ENCODE peak calls at places on chromosomes 4 and X, in seven cellular contexts. Y, L, C, O, X, E and G are unnamed samples.

GRCh38 chr4:156941940-156942548 is 29.6 kb downstream of the PDGFC start:
- DNase-seq in E (peak; percentile 75), C (peak; percentile 65), X (peak; percentile 90), L (peak; percentile 9), Y (no peak), O (peak; percentile 70), G (no peak)

GRCh38 chr4:53713296-53713695 is 122.0 kb upstream of the LNX1 start:
- DNase-seq in E (no peak), L (no peak), X (no peak), C (no peak), Y (no peak), O (no peak), G (no peak)

GRCh38 chr4:100149190-100149589 is 41.1 kb downstream of the DDIT4L start:
- DNase-seq in L (no peak), Y (no peak), E (no peak), C (no peak), X (peak; percentile 20), O (no peak), G (no peak)

GRCh38 chr4:14345356-14345775 is 656.9 kb upstream of the CPEB2 start:
- DNase-seq in O (peak; percentile 39), Y (no peak), E (no peak), C (no peak), L (peak; percentile 37), X (peak; percentile 41), G (no peak)

GRCh38 chrX:17038681-17039161 is 92.3 kb downstream of the REPS2 start:
- DNase-seq in C (no peak), Y (no peak), X (no peak), O (no peak), E (no peak), L (no peak), G (no peak)

GRCh38 chr4:158090323-158090722 is 82.5 kb downstream of the GASK1B start:
- DNase-seq in C (no peak), E (peak; percentile 7), X (peak; percentile 49), Y (no peak), O (no peak), L (no peak), G (no peak)

GRCh38 chr4:109410776-109411175 is 22.8 kb upstream of the SEC24B start:
- DNase-seq in C (no peak), O (no peak), E (no peak), X (peak; percentile 17), L (no peak), Y (no peak), G (no peak)

GRCh38 chrX:1212532-1212931 is at the start of gene CRLF2:
- DNase-seq in E (no peak), Y (no peak), X (peak; percentile 49), O (no peak), C (no peak), L (no peak), G (no peak)

GRCh38 chr4:93825551-93826216 is 2.9 kb upstream of the ATOH1 start:
- DNase-seq in L (no peak), E (no peak), X (no peak), Y (no peak), C (no peak), O (no peak), G (no peak)

GRCh38 chr4:74768857-74769525 is 25.3 kb downstream of the BTC start:
- DNase-seq in O (no peak), L (no peak), E (no peak), C (no peak), X (peak; percentile 89), Y (no peak), G (no peak)

GRCh38 chr4:39616651-39617050 is 22.0 kb downstream of the SMIM14 start:
- DNase-seq in O (no peak), E (no peak), L (no peak), X (no peak), C (no peak), Y (no peak), G (no peak)

GRCh38 chr4:3495341-3495975 is 32.4 kb downstream of the DOK7 start:
- DNase-seq in X (no peak), L (no peak), Y (no peak), C (no peak), O (no peak), E (no peak), G (no peak)

GRCh38 chr4:55075823-55076418 is 49.5 kb downstream of the KDR start:
- DNase-seq in C (no peak), Y (no peak), E (no peak), L (no peak), O (no peak), X (no peak), G (no peak)

GRCh38 chr4:2472187-2472586 is 3.3 kb downstream of the RNF4 start:
- DNase-seq in C (no peak), L (no peak), Y (no peak), E (no peak), O (no peak), X (no peak), G (no peak)

GRCh38 chr4:27205994-27206393 is 345.4 kb downstream of the STIM2 start:
- DNase-seq in Y (no peak), X (no peak), L (no peak), C (no peak), O (no peak), E (no peak), G (no peak)

GRCh38 chr4:4856071-4857000 is 3.1 kb upstream of the MSX1 start:
- DNase-seq in L (no peak), O (no peak), C (no peak), Y (no peak), E (no peak), X (peak; percentile 34), G (peak; percentile 40)

GRCh38 chr4:168859888-168860694 is 150.0 kb downstream of the CBR4 start:
- DNase-seq in C (no peak), Y (no peak), O (no peak), E (no peak), X (no peak), L (no peak), G (no peak)

GRCh38 chr4:86508436-86508835 is 85.7 kb upstream of the PTPN13 start:
- DNase-seq in O (peak; percentile 4), L (no peak), Y (no peak), E (no peak), X (peak; percentile 71), C (no peak), G (no peak)

GRCh38 chr4:165662341-165662740 is 210.7 kb upstream of the TLL1 start:
- DNase-seq in O (no peak), L (no peak), X (no peak), E (no peak), C (no peak), Y (no peak), G (no peak)

GRCh38 chrX:10379848-10380247 is 223.1 kb downstream of the CLCN4 start:
- DNase-seq in O (no peak), E (no peak), Y (no peak), X (no peak), L (no peak), C (no peak), G (no peak)

GRCh38 chrX:119989905-119990408 is 46.4 kb upstream of the NKAP start:
- DNase-seq in C (no peak), E (no peak), X (no peak), Y (no peak), O (no peak), L (no peak), G (no peak)

GRCh38 chrX:130083107-130083490 is 27.2 kb downstream of the ELF4 start:
- DNase-seq in O (no peak), L (no peak), Y (no peak), E (no peak), C (no peak), X (no peak), G (no peak)

GRCh38 chr4:81470456-81471327 is 1.0 kb downstream of the RASGEF1B start:
- DNase-seq in Y (peak; percentile 37), C (peak; percentile 39), L (peak; percentile 68), E (peak; percentile 26), X (peak; percentile 19), O (no peak), G (peak; percentile 56)

GRCh38 chr4:39464886-39465501 is 6.1 kb downstream of the LIAS start:
- DNase-seq in C (peak; percentile 34), L (no peak), E (no peak), O (peak; percentile 43), Y (no peak), X (peak; percentile 32), G (no peak)

GRCh38 chrX:10280061-10280460 is 123.3 kb downstream of the CLCN4 start:
- DNase-seq in C (no peak), Y (no peak), E (no peak), X (no peak), L (peak; percentile 8), O (no peak), G (peak; percentile 32)

GRCh38 chr4:94208918-94209317 is 1.3 kb downstream of the SMARCAD1 start:
- DNase-seq in Y (no peak), O (no peak), X (no peak), C (no peak), L (no peak), E (no peak), G (no peak)

GRCh38 chr4:166324321-166324720 is 451.3 kb downstream of the TLL1 start:
- DNase-seq in C (peak; percentile 12), L (no peak), Y (no peak), E (peak; percentile 18), O (no peak), X (peak; percentile 62), G (peak; percentile 56)

GRCh38 chr4:182238355-182238931 is 4.8 kb upstream of the TENM3 start:
- DNase-seq in C (no peak), X (no peak), L (no peak), E (no peak), Y (no peak), O (no peak), G (no peak)

GRCh38 chrX:39174761-39175417 is 373.6 kb downstream of the MID1IP1 start:
- DNase-seq in E (peak; percentile 14), L (no peak), X (peak; percentile 4), Y (peak; percentile 25), C (no peak), O (no peak), G (no peak)

GRCh38 chr4:53465291-53465690 is 87.8 kb downstream of the FIP1L1 start:
- DNase-seq in E (no peak), C (no peak), X (no peak), O (no peak), L (no peak), Y (no peak), G (no peak)

GRCh38 chr4:167111622-167112021 is 122.7 kb downstream of the SPOCK3 start:
- DNase-seq in E (no peak), L (no peak), X (peak; percentile 51), O (no peak), C (no peak), Y (no peak), G (no peak)